ENCODE peak calls at places on chromosome 12, in five cellular contexts. D is transverse colon, U is left ventricle myocardium inferior, Q is neural progenitor cell, S is ovary. E is an unnamed sample.

GRCh38 chr12:118065380-118065779 is 4.4 kb upstream of the WSB2 start:
- DNase-seq in D (no peak), U (no peak), Q (no peak), S (no peak), E (no peak)

GRCh38 chr12:30795660-30796507 is 41.1 kb upstream of the CAPRIN2 start:
- DNase-seq in D (peak; percentile 31), U (peak; percentile 51), Q (peak; percentile 84), S (peak; percentile 55), E (peak; percentile 70)

GRCh38 chr12:6998708-6999451 is 19.4 kb downstream of the LPCAT3 start:
- DNase-seq in D (no peak), U (no peak), Q (no peak), S (no peak), E (no peak)

GRCh38 chr12:48999371-49000131 is at the start of gene DDN:
- DNase-seq in D (no peak), U (no peak), Q (peak; percentile 69), S (no peak), E (peak; percentile 17)

GRCh38 chr12:66066071-66066928 is 64.2 kb downstream of the LLPH start:
- DNase-seq in D (no peak), U (no peak), Q (peak; percentile 38), S (no peak), E (peak; percentile 77)

GRCh38 chr12:67042697-67043131 is 226.4 kb upstream of the CAND1 start:
- DNase-seq in D (no peak), U (no peak), Q (peak; percentile 41), S (no peak), E (peak; percentile 74)

GRCh38 chr12:75548879-75549278 is 37.5 kb upstream of the KRR1 start:
- DNase-seq in D (no peak), U (no peak), Q (no peak), S (no peak), E (no peak)

GRCh38 chr12:58981961-58982360 is 61.7 kb upstream of the LRIG3 start:
- DNase-seq in D (no peak), U (no peak), Q (no peak), S (no peak), E (no peak)

GRCh38 chr12:78406776-78407335 is 457.7 kb upstream of the SYT1 start:
- DNase-seq in D (no peak), U (no peak), Q (no peak), S (no peak), E (peak; percentile 44)

GRCh38 chr12:63045020-63045860 is 105.8 kb downstream of the AVPR1A start:
- DNase-seq in D (no peak), U (no peak), Q (no peak), S (no peak), E (peak; percentile 88)

GRCh38 chr12:6226701-6227096 is 26.5 kb downstream of the CD9 start:
- DNase-seq in D (peak; percentile 66), U (peak; percentile 68), Q (no peak), S (peak; percentile 78), E (no peak)

GRCh38 chr12:50556273-50556672 is 51.5 kb downstream of the DIP2B start:
- DNase-seq in D (no peak), U (no peak), Q (no peak), S (no peak), E (no peak)

GRCh38 chr12:130711751-130712150 is 4.3 kb downstream of the RIMBP2 start:
- DNase-seq in D (peak; percentile 26), U (no peak), Q (no peak), S (no peak), E (no peak)

GRCh38 chr12:73863541-73863940 is 674.1 kb upstream of the ATXN7L3B start:
- DNase-seq in D (no peak), U (no peak), Q (no peak), S (no peak), E (no peak)

GRCh38 chr12:107847830-107848229 is 73.3 kb downstream of the ASCL4 start:
- DNase-seq in D (no peak), U (no peak), Q (no peak), S (no peak), E (no peak)

GRCh38 chr12:57797938-57798337 is 15.4 kb downstream of the TSFM start:
- DNase-seq in D (no peak), U (no peak), Q (no peak), S (no peak), E (no peak)

GRCh38 chr12:48015954-48016353 is 11.7 kb upstream of the COL2A1 start:
- DNase-seq in D (no peak), U (no peak), Q (no peak), S (no peak), E (no peak)

GRCh38 chr12:109762673-109763191 is 49.1 kb downstream of the FAM222A start:
- DNase-seq in D (no peak), U (no peak), Q (no peak), S (peak; percentile 21), E (no peak)

GRCh38 chr12:88578821-88579518 is 1.3 kb downstream of the KITLG start:
- DNase-seq in D (peak; percentile 43), U (no peak), Q (peak; percentile 64), S (peak; percentile 21), E (no peak)

GRCh38 chr12:130137141-130138018 is 24.9 kb upstream of the FZD10 start:
- DNase-seq in D (no peak), U (no peak), Q (peak; percentile 36), S (no peak), E (no peak)

GRCh38 chr12:112381421-112381897 is 772 bp downstream of the HECTD4 start:
- DNase-seq in D (peak; percentile 50), U (peak; percentile 18), Q (peak; percentile 62), S (peak; percentile 51), E (no peak)

GRCh38 chr12:60977966-60978365 is 1282.2 kb upstream of the USP15 start:
- DNase-seq in D (no peak), U (no peak), Q (peak; percentile 69), S (no peak), E (no peak)

GRCh38 chr12:132547207-132547740 is 57.3 kb downstream of the FBRSL1 start:
- DNase-seq in D (no peak), U (no peak), Q (no peak), S (no peak), E (no peak)

GRCh38 chr12:55188974-55189556 is 31.8 kb upstream of the OR10A7 start:
- DNase-seq in D (peak; percentile 12), U (no peak), Q (peak; percentile 80), S (no peak), E (peak; percentile 83)

GRCh38 chr12:113271853-113272561 is 50.7 kb downstream of the TPCN1 start:
- DNase-seq in D (peak; percentile 55), U (peak; percentile 85), Q (no peak), S (peak; percentile 82), E (peak; percentile 90)

GRCh38 chr12:27244680-27245005 is 557 bp downstream of the STK38L start:
- DNase-seq in D (no peak), U (no peak), Q (no peak), S (no peak), E (peak; percentile 65)

GRCh38 chr12:105504286-105504685 is 173.8 kb downstream of the C12orf75 start:
- DNase-seq in D (no peak), U (no peak), Q (no peak), S (no peak), E (no peak)

GRCh38 chr12:47820631-47821345 is 1.1 kb upstream of the HDAC7 start:
- DNase-seq in D (peak; percentile 74), U (peak; percentile 85), Q (peak; percentile 94), S (peak; percentile 84), E (peak; percentile 95)

GRCh38 chr12:68972570-68972969 is 39.6 kb upstream of the CPM start:
- DNase-seq in D (no peak), U (no peak), Q (no peak), S (no peak), E (no peak)

GRCh38 chr12:49091056-49091835 is 3.4 kb downstream of the DHH start:
- DNase-seq in D (no peak), U (no peak), Q (peak; percentile 38), S (peak; percentile 46), E (peak; percentile 20)

GRCh38 chr12:33323823-33324222 is 115.8 kb downstream of the SYT10 start:
- DNase-seq in D (no peak), U (no peak), Q (no peak), S (no peak), E (no peak)

GRCh38 chr12:14059538-14059937 is 78.1 kb upstream of the GRIN2B start:
- DNase-seq in D (no peak), U (no peak), Q (peak; percentile 17), S (no peak), E (no peak)

GRCh38 chr12:57744777-57745484 is at the start of gene TSPAN31:
- DNase-seq in D (peak; percentile 98), U (peak; percentile 98), Q (peak; percentile 98), S (peak; percentile 96), E (peak; percentile 98)

GRCh38 chr12:91178139-91178561 is 4.5 kb downstream of the DCN start:
- DNase-seq in D (no peak), U (no peak), Q (no peak), S (peak; percentile 50), E (peak; percentile 26)
- TF ChIP-seq CTCF in D (peak; percentile 51), U (peak; percentile 47), Q (peak; percentile 60), S (peak; percentile 70), E (peak; percentile 58)

GRCh38 chr12:2510066-2510465 is 284.7 kb upstream of the FKBP4 start:
- DNase-seq in D (no peak), U (peak; percentile 51), Q (no peak), S (no peak), E (no peak)
- H3K4me1 ChIP-seq in D (no peaks in the 10 kb centered on the region), U (peaks cover 37% of the 10 kb centered on the region), Q (peaks cover 13% of the 10 kb centered on the region), S (no peaks in the 10 kb centered on the region), E (no peaks in the 10 kb centered on the region)

DNA sequence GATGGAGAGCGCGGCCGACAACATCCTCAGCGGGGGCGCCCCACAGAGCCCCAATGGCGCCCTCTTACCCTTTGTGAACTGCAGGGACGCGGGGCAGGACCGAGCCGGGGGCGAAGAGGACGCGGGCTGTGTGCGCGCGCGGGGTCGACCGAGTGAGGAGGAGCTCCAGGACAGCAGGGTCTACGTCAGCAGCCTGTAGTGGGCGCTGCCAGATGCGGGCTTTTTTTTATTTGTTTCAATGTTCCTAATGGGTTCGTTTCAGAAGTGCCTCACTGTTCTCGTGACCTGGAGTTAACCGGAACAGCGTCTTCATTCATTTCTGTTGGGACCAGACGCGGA is 103.8 kb upstream of the FKBP4 start:
- DNase-seq in D (peak; percentile 49), U (no peak), Q (peak; percentile 74), S (no peak), E (peak; percentile 21)
- TF ChIP-seq CTCF in D (no peak), U (no peak), Q (peak; percentile 59), S (no peak), E (no peak)

GRCh38 chr12:122976648-122976975 is 1.6 kb downstream of the OGFOD2 start:
- DNase-seq in D (no peak), U (no peak), Q (no peak), S (peak; percentile 45), E (no peak)

GRCh38 chr12:122974274-122974891 is 661 bp upstream of the OGFOD2 start:
- DNase-seq in D (peak; percentile 99), U (peak; percentile 99), Q (peak; percentile 99), S (peak; percentile 99), E (peak; percentile 99)

GRCh38 chr12:122977153-122977552 is 2.1 kb downstream of the OGFOD2 start:
- DNase-seq in D (no peak), U (no peak), Q (no peak), S (no peak), E (no peak)

GRCh38 chr12:122974892-122975789 is at the start of gene OGFOD2:
- DNase-seq in D (peak; percentile 93), U (peak; percentile 93), Q (peak; percentile 96), S (peak; percentile 94), E (peak; percentile 91)

GRCh38 chr12:122975790-122976647 is 975 bp downstream of the OGFOD2 start:
- DNase-seq in D (no peak), U (no peak), Q (no peak), S (no peak), E (no peak)
- H3K4me1 ChIP-seq in D (peaks cover 22% of the 10 kb centered on the region), U (peaks cover 69% of the 10 kb centered on the region), Q (peaks cover 10% of the 10 kb centered on the region), S (peaks cover 10% of the 10 kb centered on the region), E (peaks cover 12% of the 10 kb centered on the region)